ENCODE peak calls at places on chromosomes 12 and 14, in eight cellular contexts. V, Q, P, C, S, L, J and G are unnamed samples.

GRCh38 chr12:6375269-6376078 is at the start of gene SCNN1A:
- DNase-seq in V (peak; percentile 80), Q (peak; percentile 98), P (peak; percentile 84), C (no peak), S (no peak), L (no peak), J (no peak), G (no peak)

GRCh38 chr12:85280138-85280983 is at the start of gene ALX1:
- DNase-seq in V (peak; percentile 15), Q (peak; percentile 94), P (peak; percentile 16), C (no peak), S (no peak), L (peak; percentile 73), J (peak; percentile 76), G (peak; percentile 57)

GRCh38 chr14:66601932-66602578 is 94.1 kb downstream of the GPHN start:
- DNase-seq in V (no peak), Q (no peak), P (no peak), C (no peak), S (no peak), L (no peak), J (no peak), G (no peak)

GRCh38 chr12:52327086-52327829 is 6.1 kb upstream of the KRT83 start:
- DNase-seq in V (peak; percentile 98), Q (peak; percentile 91), P (peak; percentile 94), C (peak; percentile 82), S (peak; percentile 74), L (peak; percentile 60), J (peak; percentile 76), G (peak; percentile 58)

GRCh38 chr14:28609228-28609828 is 157.3 kb upstream of the FOXG1 start:
- DNase-seq in V (peak; percentile 29), Q (peak; percentile 43), P (peak; percentile 64), C (no peak), S (peak; percentile 31), L (peak; percentile 77), J (peak; percentile 57), G (peak; percentile 53)

GRCh38 chr14:34012978-34013713 is 62.3 kb upstream of the EGLN3 start:
- DNase-seq in V (no peak), Q (no peak), P (no peak), C (no peak), S (no peak), L (no peak), J (no peak), G (no peak)

GRCh38 chr12:106416273-106416672 is 58.7 kb downstream of the POLR3B start:
- DNase-seq in V (no peak), Q (no peak), P (no peak), C (no peak), S (no peak), L (no peak), J (no peak), G (no peak)

GRCh38 chr14:26594756-26595545 is 2.9 kb downstream of the NOVA1 start:
- DNase-seq in V (no peak), Q (no peak), P (no peak), C (no peak), S (no peak), L (no peak), J (no peak), G (no peak)

GRCh38 chr12:124592050-124592449 is 24.6 kb upstream of the NCOR2 start:
- DNase-seq in V (peak; percentile 75), Q (no peak), P (no peak), C (no peak), S (no peak), L (no peak), J (no peak), G (no peak)

GRCh38 chr14:55404170-55404569 is 7.5 kb downstream of the ATG14 start:
- DNase-seq in V (no peak), Q (no peak), P (no peak), C (no peak), S (no peak), L (no peak), J (no peak), G (no peak)

GRCh38 chr14:61335876-61336275 is 14.5 kb downstream of the PRKCH start:
- DNase-seq in V (no peak), Q (no peak), P (no peak), C (no peak), S (no peak), L (no peak), J (no peak), G (no peak)

GRCh38 chr12:27554421-27555186 is 30.6 kb downstream of the PPFIBP1 start:
- DNase-seq in V (no peak), Q (no peak), P (no peak), C (peak; percentile 68), S (peak; percentile 53), L (peak; percentile 46), J (no peak), G (no peak)

DNA sequence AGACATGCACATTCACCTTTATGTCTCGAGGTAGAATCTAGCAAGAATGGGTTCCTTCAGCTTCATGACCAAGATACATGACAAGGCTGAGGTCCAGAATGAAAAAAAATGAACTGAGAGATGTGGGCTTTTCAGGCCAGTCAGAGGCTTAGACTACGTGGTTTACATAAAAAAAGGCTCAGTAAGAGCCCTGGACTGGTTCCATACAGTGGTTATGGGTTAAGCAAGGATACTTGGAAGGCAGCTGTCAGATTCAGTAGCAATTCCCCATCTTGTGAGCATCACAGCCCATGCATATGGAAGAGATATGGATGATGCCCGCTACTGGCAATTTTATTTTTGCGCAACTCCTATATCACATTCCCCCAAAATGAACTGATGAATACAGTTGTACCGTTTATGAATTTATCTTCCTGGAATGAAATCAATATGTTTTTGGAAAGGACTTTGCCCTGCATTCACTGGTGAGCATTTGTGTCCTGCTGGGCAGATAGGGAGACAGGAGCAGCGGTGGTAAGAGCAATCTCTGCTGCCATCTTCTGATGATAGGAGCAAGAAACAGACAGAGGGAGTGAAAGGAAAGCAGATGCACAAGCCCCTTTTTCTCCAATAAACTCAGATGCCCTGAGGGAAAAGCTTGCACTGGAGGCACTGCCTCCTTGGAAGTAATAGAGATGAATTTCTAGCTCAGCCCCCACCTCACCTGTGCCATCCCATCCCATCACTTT is 280.4 kb downstream of the GALC start:
- DNase-seq in V (no peak), Q (no peak), P (no peak), C (no peak), S (no peak), L (no peak), J (peak; percentile 38), G (no peak)
- TF ChIP-seq CTCF in V (no peak), Q (peak; percentile 45), P (no peak), C (no peak), S (no peak), L (no peak), J (peak; percentile 64), G (no peak)

GRCh38 chr14:51478241-51478640 is 173.5 kb upstream of the FRMD6 start:
- DNase-seq in V (no peak), Q (no peak), P (no peak), C (no peak), S (no peak), L (no peak), J (no peak), G (no peak)

GRCh38 chr14:51472881-51473280 is 178.8 kb upstream of the FRMD6 start:
- DNase-seq in V (no peak), Q (no peak), P (no peak), C (no peak), S (no peak), L (peak; percentile 5), J (peak; percentile 77), G (no peak)

GRCh38 chr14:51473351-51473750 is 178.4 kb upstream of the FRMD6 start:
- DNase-seq in V (no peak), Q (no peak), P (no peak), C (no peak), S (no peak), L (no peak), J (no peak), G (no peak)

GRCh38 chr14:51473808-51474207 is 177.9 kb upstream of the FRMD6 start:
- DNase-seq in V (peak; percentile 38), Q (no peak), P (no peak), C (no peak), S (no peak), L (no peak), J (no peak), G (no peak)

GRCh38 chr14:51474854-51475253 is 176.9 kb upstream of the FRMD6 start:
- DNase-seq in V (no peak), Q (no peak), P (no peak), C (no peak), S (no peak), L (no peak), J (no peak), G (no peak)
- TF ChIP-seq CTCF in V (no peak), Q (no peak), P (no peak), C (no peak), S (no peak), L (no peak), J (no peak), G (no peak)

DNA sequence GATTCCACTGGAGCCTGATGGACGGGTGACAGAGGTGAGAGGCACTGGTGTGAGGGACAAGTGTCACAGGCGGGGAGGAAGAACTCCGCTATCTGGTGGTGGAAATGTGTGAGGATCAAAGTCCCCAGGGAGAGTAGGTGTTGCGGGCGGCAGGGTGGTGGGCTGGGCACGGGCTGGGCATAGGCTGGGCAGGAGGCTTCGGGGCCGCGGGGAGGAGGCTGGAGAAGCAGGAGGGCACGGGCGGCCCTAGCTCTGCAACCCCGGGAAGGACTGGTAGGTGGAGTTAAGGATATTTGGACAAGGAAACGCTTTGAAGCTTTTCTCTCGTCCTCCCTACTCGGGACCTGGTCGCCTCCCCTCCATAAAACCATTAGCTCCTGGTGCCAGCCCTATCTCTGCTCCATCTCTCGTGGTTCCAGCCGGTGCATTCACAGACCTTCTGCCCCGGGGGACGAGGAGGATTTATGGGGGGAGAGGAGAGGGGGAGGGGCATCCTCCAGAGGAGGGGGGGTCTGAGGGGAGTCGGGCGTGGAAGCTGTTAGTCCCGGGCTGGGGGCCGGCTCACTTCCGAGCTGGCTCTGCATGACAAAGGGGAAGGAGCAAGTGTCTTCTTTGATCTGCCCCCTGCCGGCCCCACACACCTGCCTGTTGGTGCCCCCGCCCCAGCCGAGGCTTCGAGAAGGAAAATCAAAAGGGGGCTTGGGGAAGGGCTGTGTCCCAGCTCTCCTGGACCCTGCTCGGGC is 478 bp downstream of the WNT5B start:
- DNase-seq in V (no peak), Q (peak; percentile 85), P (peak; percentile 37), C (no peak), S (no peak), L (peak; percentile 73), J (peak; percentile 61), G (no peak)
- TF ChIP-seq CTCF in V (no peak), Q (peak; percentile 36), P (no peak), C (no peak), S (no peak), L (peak; percentile 13), J (peak; percentile 21), G (no peak)

GRCh38 chr14:99326041-99326710 is 54.2 kb upstream of the BCL11B start:
- DNase-seq in V (no peak), Q (no peak), P (no peak), C (no peak), S (no peak), L (no peak), J (no peak), G (no peak)

GRCh38 chr14:99327458-99328250 is 55.7 kb upstream of the BCL11B start:
- DNase-seq in V (peak; percentile 78), Q (peak; percentile 29), P (no peak), C (no peak), S (no peak), L (peak; percentile 24), J (no peak), G (no peak)

GRCh38 chr14:99325016-99325415 is 53.0 kb upstream of the BCL11B start:
- DNase-seq in V (no peak), Q (no peak), P (no peak), C (no peak), S (no peak), L (no peak), J (no peak), G (no peak)

GRCh38 chr14:99325591-99325990 is 53.6 kb upstream of the BCL11B start:
- DNase-seq in V (no peak), Q (no peak), P (no peak), C (no peak), S (no peak), L (no peak), J (no peak), G (no peak)

GRCh38 chr14:99327050-99327449 is 55.1 kb upstream of the BCL11B start:
- DNase-seq in V (no peak), Q (peak; percentile 20), P (no peak), C (no peak), S (no peak), L (no peak), J (no peak), G (no peak)
- TF ChIP-seq CTCF in V (no peak), Q (peak; percentile 25), P (no peak), C (no peak), S (no peak), L (no peak), J (peak; percentile 45), G (no peak)